ENCODE peak calls at places on chromosomes 1 and 21, in ten cellular contexts. P is tibial nerve, V is transverse colon, E is A549, B is suprapubic skin, S is ovary, K is stomach, X is K562, I is esophagus muscularis mucosa, Q is HepG2. J is an unnamed sample.
A peak's percentile ranks its signal among the peaks of the same experiment; 100 is the strongest.

GRCh38 chr1:202104073-202104472 is 18.6 kb upstream of the GPR37L1 start:
- DNase-seq in P (no peak), V (peak; percentile 56), E (no peak), B (no peak), S (no peak), K (no peak), X (no peak), I (no peak), Q (no peak), J (no peak)

GRCh38 chr1:218299416-218299815 is 14.3 kb downstream of the RRP15 start:
- DNase-seq in P (no peak), V (no peak), E (peak; percentile 62), B (no peak), S (no peak), K (no peak), X (no peak), I (no peak), Q (peak; percentile 12), J (no peak)

GRCh38 chr1:236888126-236888525 is 93.0 kb downstream of the MTR start:
- DNase-seq in P (no peak), V (no peak), E (no peak), B (no peak), S (no peak), K (no peak), X (no peak), I (no peak), Q (no peak), J (no peak)

GRCh38 chr1:6102227-6102845 is 56.6 kb downstream of the KCNAB2 start:
- DNase-seq in P (no peak), V (no peak), E (no peak), B (no peak), S (no peak), K (no peak), X (no peak), I (no peak), Q (no peak), J (peak; percentile 60)

GRCh38 chr1:202575906-202576653 is 134.2 kb downstream of the SYT2 start:
- DNase-seq in P (no peak), V (no peak), E (no peak), B (no peak), S (no peak), K (no peak), X (no peak), I (no peak), Q (no peak), J (no peak)

GRCh38 chr1:210920258-210920657 is 213.7 kb downstream of the KCNH1 start:
- DNase-seq in P (no peak), V (no peak), E (no peak), B (no peak), S (no peak), K (no peak), X (no peak), I (no peak), Q (no peak), J (no peak)

GRCh38 chr1:228073870-228074545 is 8.5 kb upstream of the ARF1 start:
- DNase-seq in P (no peak), V (no peak), E (no peak), B (no peak), S (no peak), K (peak; percentile 31), X (peak; percentile 63), I (no peak), Q (no peak), J (peak; percentile 53)

GRCh38 chr1:241640867-241641542 is 836 bp upstream of the CHML start:
- DNase-seq in P (no peak), V (peak; percentile 63), E (peak; percentile 94), B (no peak), S (no peak), K (no peak), X (no peak), I (no peak), Q (peak; percentile 66), J (no peak)

GRCh38 chr1:84973493-84974334 is 23.2 kb downstream of the MCOLN2 start:
- DNase-seq in P (no peak), V (no peak), E (peak; percentile 8), B (no peak), S (no peak), K (no peak), X (no peak), I (no peak), Q (no peak), J (no peak)

GRCh38 chr21:27564684-27565280 is 597.9 kb upstream of the ADAMTS5 start:
- DNase-seq in P (peak; percentile 53), V (peak; percentile 31), E (peak; percentile 16), B (no peak), S (peak; percentile 37), K (peak; percentile 40), X (no peak), I (no peak), Q (no peak), J (no peak)

GRCh38 chr1:164651378-164651951 is 92.5 kb downstream of the PBX1 start:
- DNase-seq in P (no peak), V (peak; percentile 75), E (peak; percentile 65), B (no peak), S (peak; percentile 42), K (peak; percentile 38), X (no peak), I (no peak), Q (no peak), J (no peak)

GRCh38 chr1:86712088-86712860 is 7.9 kb downstream of the SH3GLB1 start:
- DNase-seq in P (no peak), V (no peak), E (no peak), B (no peak), S (no peak), K (no peak), X (no peak), I (no peak), Q (no peak), J (no peak)

GRCh38 chr1:26686795-26687194 is 9.0 kb upstream of the ARID1A start:
- DNase-seq in P (no peak), V (no peak), E (no peak), B (no peak), S (no peak), K (no peak), X (peak; percentile 41), I (no peak), Q (no peak), J (no peak)

GRCh38 chr1:245242989-245243388 is 88.2 kb downstream of the KIF26B start:
- DNase-seq in P (no peak), V (no peak), E (no peak), B (no peak), S (no peak), K (peak; percentile 41), X (no peak), I (no peak), Q (no peak), J (no peak)

GRCh38 chr1:178934574-178934945 is 63.7 kb upstream of the ANGPTL1 start:
- DNase-seq in P (no peak), V (no peak), E (no peak), B (no peak), S (no peak), K (no peak), X (no peak), I (peak; percentile 60), Q (no peak), J (no peak)

DNA sequence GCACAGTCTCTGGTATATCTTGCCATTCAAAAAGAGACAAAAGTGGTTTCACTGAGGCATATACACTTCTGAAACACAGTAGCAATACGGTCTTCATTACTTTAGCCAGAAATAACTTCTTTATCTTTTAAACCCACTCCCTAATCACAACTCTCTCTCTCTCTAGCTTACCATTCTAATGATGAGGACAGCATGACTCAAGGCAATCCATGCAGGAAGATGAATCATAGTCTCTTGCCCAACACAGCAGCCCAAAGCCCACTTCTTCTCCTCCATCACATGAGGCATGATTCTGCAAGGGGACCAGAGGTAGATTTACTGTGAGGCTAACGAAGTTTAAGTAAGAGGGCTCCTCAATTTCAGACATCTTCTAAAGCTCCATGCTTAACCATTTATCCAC is 285.0 kb upstream of the NR5A2 start:
- DNase-seq in P (no peak), V (no peak), E (peak; percentile 76), B (no peak), S (no peak), K (no peak), X (no peak), I (no peak), Q (no peak), J (no peak)
- TF ChIP-seq EP300 in P (no peak), V (no peak), E (no peak), B (no peak), S (no peak), K (no peak), X (no peak), I (no peak), Q (no peak), J (no peak)

DNA sequence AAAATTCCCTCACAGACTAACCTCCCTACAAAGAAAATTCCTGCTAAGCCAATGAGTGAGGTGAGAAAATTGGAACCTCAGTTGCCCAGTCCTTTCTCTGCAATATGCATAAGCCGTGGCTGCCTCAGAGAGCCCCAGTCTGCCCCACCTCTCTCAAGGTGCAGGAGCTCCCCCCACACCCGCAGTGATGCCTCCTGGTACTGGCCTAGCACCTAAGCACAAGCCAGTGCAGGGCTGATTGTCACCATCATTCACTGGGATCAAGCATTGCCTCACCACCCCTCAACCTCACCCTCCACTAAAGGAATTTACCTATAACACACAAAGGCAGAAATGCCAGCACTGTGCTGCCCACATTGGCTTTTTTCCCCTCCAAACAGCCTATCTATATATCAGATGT is 56.9 kb downstream of the CD34 start:
- DNase-seq in P (no peak), V (no peak), E (no peak), B (no peak), S (no peak), K (no peak), X (no peak), I (no peak), Q (no peak), J (no peak)
- TF ChIP-seq POLR2A in P (no peak), V (no peak), E (no peak), B (no peak), S (no peak), K (no peak), X (no peak), I (no peak), Q (no peak), J (no peak)

DNA sequence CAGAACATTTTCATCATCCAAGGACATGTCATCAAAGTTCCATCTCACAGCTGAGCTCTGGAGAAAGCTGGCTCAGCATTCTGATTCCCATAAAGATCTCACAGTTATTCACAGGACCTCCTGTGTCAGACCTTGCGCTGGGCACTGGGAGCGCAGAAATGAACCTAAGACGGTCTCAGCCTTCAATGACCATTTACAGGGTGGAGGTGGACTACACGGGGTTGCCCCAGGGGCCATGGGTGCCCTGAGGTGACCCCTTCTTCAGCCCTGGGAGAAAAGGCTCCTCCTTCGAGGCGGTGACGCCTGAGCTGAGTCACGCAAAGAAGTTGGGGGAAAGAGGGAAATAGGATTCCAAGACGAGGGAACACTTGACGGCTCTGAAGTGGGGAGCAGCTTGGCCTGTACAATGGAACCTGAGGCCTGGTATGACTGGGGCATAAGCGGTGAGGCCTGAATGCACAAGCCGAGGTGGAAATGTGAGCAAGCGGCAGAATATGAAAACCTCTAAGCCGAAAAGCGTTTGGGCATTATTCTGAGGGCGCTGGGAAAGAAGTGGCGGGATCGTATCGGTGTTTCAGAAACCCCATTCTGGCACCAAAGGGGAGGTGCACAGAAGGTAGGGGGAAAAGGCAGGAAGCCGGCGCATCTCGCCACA is 787 bp downstream of the CC2D1B start:
- DNase-seq in P (peak; percentile 44), V (peak; percentile 66), E (peak; percentile 60), B (no peak), S (peak; percentile 50), K (peak; percentile 47), X (peak; percentile 62), I (no peak), Q (no peak), J (peak; percentile 87)
- TF ChIP-seq EP300 in P (peak; percentile 48), V (no peak), E (no peak), B (no peak), S (no peak), K (no peak), X (peak; percentile 45), I (no peak), Q (no peak), J (peak; percentile 15)

GRCh38 chr1:182385885-182386853 is 5.4 kb downstream of the GLUL start:
- DNase-seq in P (peak; percentile 32), V (no peak), E (no peak), B (no peak), S (no peak), K (no peak), X (peak; percentile 41), I (no peak), Q (no peak), J (no peak)
- TF ChIP-seq POLR2A in P (no peak), V (peak; percentile 6), E (no peak), B (no peak), S (no peak), K (peak; percentile 4), X (no peak), I (no peak), Q (no peak), J (no peak)

J was measured in sigmoid colon.